ENCODE peak calls at places on chromosome 14, in ten cellular contexts. Y, A, B, K, M, J, N, G, F and L are unnamed samples.

GRCh38 chr14:39880965-39881364 is 448.7 kb upstream of the FBXO33 start:
- DNase-seq in Y (no peak), N (no peak), B (no peak), M (no peak), J (no peak), A (no peak), K (no peak), G (no peak), F (no peak), L (no peak)

GRCh38 chr14:52348279-52348678 is 34.2 kb downstream of the PTGER2 start:
- DNase-seq in B (no peak), N (no peak), F (no peak), G (no peak), A (no peak), Y (peak; percentile 31), J (no peak), K (no peak), M (no peak), L (no peak)

GRCh38 chr14:77311217-77311616 is 9.5 kb downstream of the POMT2 start:
- DNase-seq in J (no peak), M (no peak), F (no peak), Y (no peak), G (no peak), A (no peak), N (no peak), K (no peak), B (no peak), L (peak; percentile 59)

GRCh38 chr14:69879175-69880047 is at the start of gene SMOC1:
- DNase-seq in F (no peak), K (no peak), M (peak; percentile 80), N (no peak), B (peak; percentile 47), A (peak; percentile 43), G (peak; percentile 39), Y (peak; percentile 42), J (peak; percentile 52), L (peak; percentile 48)

GRCh38 chr14:94062344-94062904 is 18.6 kb downstream of the DDX24 start:
- DNase-seq in Y (peak; percentile 89), A (no peak), J (peak; percentile 34), N (no peak), K (no peak), G (no peak), B (no peak), F (peak; percentile 34), M (peak; percentile 51), L (peak; percentile 37)

GRCh38 chr14:65019944-65020566 is 33.4 kb downstream of the FNTB start:
- DNase-seq in B (peak; percentile 54), J (peak; percentile 79), Y (peak; percentile 83), K (peak; percentile 9), N (no peak), F (peak; percentile 29), M (peak; percentile 84), A (peak; percentile 23), G (no peak), L (peak; percentile 67)

GRCh38 chr14:24119691-24120090 is 4.9 kb upstream of the NRL start:
- DNase-seq in G (peak; percentile 22), N (no peak), A (no peak), M (no peak), F (no peak), J (no peak), Y (no peak), B (no peak), K (no peak), L (no peak)

GRCh38 chr14:61034416-61035100 is 53.5 kb downstream of the SLC38A6 start:
- DNase-seq in N (no peak), A (no peak), J (no peak), Y (no peak), B (no peak), M (no peak), K (peak; percentile 7), F (no peak), G (no peak), L (no peak)

GRCh38 chr14:31207287-31207745 is 277 bp downstream of the HECTD1 start:
- DNase-seq in M (peak; percentile 87), G (no peak), F (peak; percentile 17), A (no peak), N (no peak), K (no peak), J (no peak), Y (peak; percentile 80), B (no peak), L (no peak)

GRCh38 chr14:32696325-32697101 is 242.2 kb upstream of the NPAS3 start:
- DNase-seq in A (no peak), J (no peak), N (no peak), K (no peak), M (no peak), G (no peak), Y (no peak), B (no peak), F (no peak), L (no peak)

GRCh38 chr14:55532645-55533309 is 47.2 kb upstream of the KTN1 start:
- DNase-seq in B (no peak), K (no peak), G (no peak), M (no peak), Y (no peak), J (no peak), F (no peak), A (no peak), N (no peak), L (no peak)

GRCh38 chr14:104104006-104104901 is 18.8 kb downstream of the ASPG start:
- DNase-seq in A (no peak), M (no peak), Y (no peak), J (no peak), F (no peak), N (no peak), G (peak; percentile 48), K (no peak), B (no peak), L (no peak)

GRCh38 chr14:105398044-105398725 is at the start of gene TEX22:
- DNase-seq in B (peak; percentile 36), G (peak; percentile 97), K (peak; percentile 95), J (peak; percentile 22), F (no peak), M (peak; percentile 75), A (peak; percentile 93), Y (peak; percentile 69), N (peak; percentile 90), L (peak; percentile 94)
- TF ChIP-seq CTCF in B (peak; percentile 10), G (no peak), K (peak; percentile 36), J (no peak), F (peak; percentile 24), M (peak; percentile 10), A (peak; percentile 46), Y (no peak), N (no peak), L (no peak)

GRCh38 chr14:68408680-68409079 is 384.2 kb downstream of the ZFP36L1 start:
- DNase-seq in A (no peak), G (no peak), Y (peak; percentile 22), F (no peak), N (no peak), M (no peak), K (peak; percentile 56), B (no peak), J (no peak), L (peak; percentile 59)
- TF ChIP-seq CTCF in A (no peak), G (no peak), Y (peak; percentile 36), F (no peak), N (no peak), M (peak; percentile 23), K (peak; percentile 24), B (no peak), J (no peak), L (peak; percentile 8)

DNA sequence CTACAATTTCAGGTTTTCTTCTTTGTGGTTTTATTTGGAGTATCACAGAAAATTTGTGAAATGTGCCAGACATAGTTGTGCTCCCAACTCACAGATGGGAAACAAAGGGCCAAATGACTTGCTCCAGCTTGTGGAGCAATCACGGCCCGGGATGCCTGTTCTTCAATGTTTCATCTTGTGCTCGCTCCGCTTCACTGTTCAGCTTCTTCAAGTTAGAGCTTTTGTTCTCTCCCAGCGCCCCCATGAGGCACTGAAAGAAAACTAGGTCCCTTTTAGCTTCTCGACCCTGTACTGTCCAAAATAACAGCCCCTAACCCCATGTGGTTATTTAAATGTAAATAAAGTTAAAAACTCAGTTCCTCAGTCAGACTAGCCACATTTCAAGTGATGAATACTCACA is 187.9 kb upstream of the STXBP6 start:
- DNase-seq in G (no peak), A (no peak), K (no peak), M (no peak), Y (peak; percentile 1), N (no peak), F (no peak), J (no peak), B (no peak), L (no peak)
- TF ChIP-seq CTCF in G (no peak), A (peak; percentile 25), K (no peak), M (no peak), Y (no peak), N (no peak), F (no peak), J (peak; percentile 17), B (no peak), L (peak; percentile 26)

GRCh38 chr14:105945891-105946290 is 419.5 kb downstream of the TMEM121 start:
- DNase-seq in B (no peak), M (no peak), G (no peak), Y (no peak), K (no peak), F (no peak), J (no peak), N (no peak), A (no peak), L (no peak)

GRCh38 chr14:105947599-105947998 is 421.2 kb downstream of the TMEM121 start:
- DNase-seq in J (no peak), A (no peak), B (no peak), G (no peak), N (no peak), K (no peak), F (no peak), Y (no peak), M (no peak), L (no peak)

GRCh38 chr14:105941226-105942166 is 415.1 kb downstream of the TMEM121 start:
- DNase-seq in B (no peak), J (no peak), Y (no peak), F (no peak), M (no peak), N (no peak), A (no peak), K (no peak), G (no peak), L (no peak)

GRCh38 chr14:105943973-105944602 is 417.7 kb downstream of the TMEM121 start:
- DNase-seq in F (no peak), B (no peak), G (no peak), A (no peak), M (no peak), K (no peak), Y (no peak), J (no peak), N (no peak), L (no peak)

DNA sequence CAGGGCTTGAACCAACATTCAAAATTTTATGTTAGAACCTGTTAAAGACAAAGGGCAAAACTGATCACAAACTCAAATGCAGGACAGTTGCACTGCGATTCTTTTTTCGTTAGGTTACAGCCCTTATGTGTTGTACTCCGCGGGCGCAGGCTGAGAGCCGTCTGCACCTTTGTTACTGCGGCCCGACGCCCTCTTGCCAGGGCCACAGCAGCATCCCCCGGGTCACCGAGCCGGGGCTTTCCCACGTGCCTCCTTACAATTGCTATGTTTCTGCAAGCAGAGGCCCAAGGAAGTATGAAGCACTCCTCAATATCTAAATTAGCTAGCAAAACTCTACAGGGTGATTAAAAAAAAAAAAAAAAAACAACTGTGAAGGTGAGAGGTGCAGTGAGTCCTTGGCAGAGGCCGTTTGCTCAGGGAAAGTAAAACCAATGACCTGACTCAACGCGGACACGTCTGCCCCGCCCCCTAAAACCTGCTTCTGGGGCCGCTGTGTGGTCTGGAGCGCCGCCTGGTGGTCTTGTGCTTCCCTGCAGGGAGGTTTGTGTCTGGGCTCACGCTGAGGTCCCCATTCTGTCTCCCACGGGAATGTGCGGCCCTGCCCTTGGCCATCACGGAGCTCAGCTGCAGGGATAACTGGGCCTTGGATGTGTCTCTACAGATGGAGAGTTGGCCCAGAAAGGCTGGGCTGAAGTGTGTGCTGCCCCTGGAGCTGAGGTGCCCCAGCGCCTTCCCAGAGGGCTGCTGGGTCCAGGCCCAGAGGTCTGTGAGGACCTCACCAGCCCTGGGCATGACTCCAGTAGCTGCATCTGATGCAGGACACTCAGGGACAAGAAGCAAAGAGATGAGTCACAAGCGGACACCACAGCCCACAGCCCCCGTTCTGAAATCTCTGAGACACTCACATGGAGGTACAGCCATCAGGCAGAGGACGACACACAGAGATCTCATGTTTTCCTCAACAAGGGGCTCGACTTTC is 418.5 kb downstream of the TMEM121 start:
- DNase-seq in M (no peak), F (no peak), G (peak; percentile 61), N (peak; percentile 69), Y (no peak), K (peak; percentile 76), B (no peak), J (no peak), A (peak; percentile 39), L (no peak)
- TF ChIP-seq CTCF in M (peak; percentile 7), F (no peak), G (no peak), N (peak; percentile 88), Y (no peak), K (peak; percentile 64), B (no peak), J (no peak), A (peak; percentile 64), L (no peak)